ENCODE peak calls at places on chromosomes 2 and 18, in four cellular contexts. J is H1, O is HepG2, Y is GM12878. U is an unnamed sample.

GRCh38 chr18:73824684-73825083 is 322.9 kb downstream of the FBXO15 start:
- DNase-seq in J (no peak), O (no peak), Y (no peak), U (no peak)

GRCh38 chr2:232626584-232626983 is 6.8 kb upstream of the EFHD1 start:
- DNase-seq in J (no peak), O (no peak), Y (no peak), U (no peak)

GRCh38 chr2:196748123-196748522 is 51.4 kb downstream of the GTF3C3 start:
- DNase-seq in J (no peak), O (no peak), Y (no peak), U (no peak)

GRCh38 chr2:99404039-99404799 is 67.0 kb downstream of the EIF5B start:
- DNase-seq in J (no peak), O (no peak), Y (no peak), U (no peak)

GRCh38 chr2:237558918-237559645 is 7.3 kb upstream of the PRLH start:
- DNase-seq in J (no peak), O (no peak), Y (no peak), U (no peak)

GRCh38 chr2:74488643-74489481 is 6.0 kb downstream of the TTC31 start:
- DNase-seq in J (no peak), O (peak; percentile 93), Y (no peak), U (no peak)

GRCh38 chr2:10831387-10831985 is 18.9 kb upstream of the PDIA6 start:
- DNase-seq in J (no peak), O (no peak), Y (no peak), U (no peak)

GRCh38 chr2:149489452-149489851 is 98.1 kb downstream of the MMADHC start:
- DNase-seq in J (no peak), O (no peak), Y (no peak), U (no peak)

GRCh38 chr2:233105930-233106329 is 45.8 kb downstream of the INPP5D start:
- DNase-seq in J (no peak), O (no peak), Y (no peak), U (no peak)

GRCh38 chr2:71611247-71611646 is 157.9 kb downstream of the DYSF start:
- DNase-seq in J (no peak), O (no peak), Y (no peak), U (no peak)

GRCh38 chr2:213188533-213188867 is 37.1 kb upstream of the IKZF2 start:
- DNase-seq in J (no peak), O (no peak), Y (no peak), U (no peak)

GRCh38 chr2:102166189-102166845 is 20.5 kb upstream of the IL1RL2 start:
- DNase-seq in J (no peak), O (peak; percentile 67), Y (no peak), U (no peak)

GRCh38 chr2:54503192-54503591 is 47.1 kb downstream of the SPTBN1 start:
- DNase-seq in J (no peak), O (peak; percentile 52), Y (no peak), U (peak; percentile 47)

GRCh38 chr2:54499666-54500065 is 43.5 kb downstream of the SPTBN1 start:
- DNase-seq in J (no peak), O (no peak), Y (no peak), U (no peak)

GRCh38 chr2:54502731-54503130 is 46.6 kb downstream of the SPTBN1 start:
- DNase-seq in J (no peak), O (no peak), Y (no peak), U (no peak)

GRCh38 chr2:54497738-54498680 is 41.9 kb downstream of the SPTBN1 start:
- DNase-seq in J (no peak), O (peak; percentile 70), Y (no peak), U (peak; percentile 49)

DNA sequence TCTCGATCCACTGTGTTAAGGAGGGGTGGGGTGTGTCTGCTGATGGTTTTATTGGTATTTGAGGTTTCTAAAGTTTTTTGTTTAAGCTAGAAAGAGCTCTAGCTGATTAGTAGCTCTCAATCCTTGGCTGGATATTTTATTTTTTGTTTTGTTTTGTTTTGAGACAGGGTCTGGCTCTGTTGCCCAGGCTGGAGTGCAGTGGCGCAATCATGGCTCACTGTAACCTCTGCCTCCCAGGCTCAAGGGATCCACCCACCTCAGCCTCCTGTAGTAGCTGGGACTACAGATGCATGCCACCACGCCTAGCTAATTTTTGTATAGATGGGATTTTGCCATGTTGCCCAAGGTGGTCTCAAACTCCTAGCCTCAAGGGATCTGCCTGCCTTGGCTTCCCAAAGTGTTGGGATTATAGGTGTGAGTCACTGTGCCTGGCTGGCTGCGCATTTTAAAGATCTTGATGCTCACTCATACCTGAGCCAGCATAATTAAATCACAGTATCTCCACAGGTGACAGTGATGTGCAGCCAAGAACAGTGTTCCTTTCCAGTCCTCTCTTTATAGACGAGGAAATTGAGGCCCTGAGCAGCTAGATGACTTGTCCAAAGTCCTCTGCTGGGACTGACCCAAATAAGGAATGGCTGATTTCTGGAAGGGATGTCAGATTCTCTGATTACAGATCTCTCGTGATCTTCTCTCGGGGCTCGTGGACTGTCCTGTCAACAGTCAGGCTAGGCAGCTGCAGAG is 44.4 kb downstream of the SPTBN1 start:
- DNase-seq in J (no peak), O (no peak), Y (no peak), U (no peak)
- TF ChIP-seq BRCA1 in J (no peak), O (no peak), Y (no peak), U (no peak)

DNA sequence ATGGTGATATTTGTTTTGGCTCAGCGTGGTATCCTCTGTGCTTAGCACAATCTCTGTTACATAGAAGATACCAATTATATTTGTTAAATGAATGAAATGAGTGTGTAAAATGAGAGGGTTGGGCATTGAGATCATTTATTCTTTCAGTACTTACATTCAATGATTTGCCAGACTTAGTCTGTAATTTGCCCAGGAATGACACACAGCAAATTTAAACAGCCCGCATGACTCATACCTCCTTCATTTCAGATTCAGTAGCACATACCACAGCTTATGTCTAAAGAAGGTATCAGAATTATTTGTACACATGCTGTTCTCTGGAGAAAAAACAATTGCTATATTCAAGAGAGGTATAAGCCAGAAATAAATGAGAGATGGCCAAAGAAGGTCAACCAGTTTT is 37.0 kb downstream of the KLHL14 start:
- DNase-seq in J (no peak), O (peak; percentile 23), Y (no peak), U (no peak)
- TF ChIP-seq EP300 in J (no peak), O (no peak), Y (no peak), U (no peak)

GRCh38 chr2:144230452-144231085 is 289.4 kb downstream of the ZEB2 start:
- DNase-seq in J (no peak), O (no peak), Y (no peak), U (peak; percentile 30)
- H2AFZ ChIP-seq in J (no peak overlapping the region), O (no peak overlapping the region), Y (no peak overlapping the region), U (peak overlapping the region; percentile 77)

DNA sequence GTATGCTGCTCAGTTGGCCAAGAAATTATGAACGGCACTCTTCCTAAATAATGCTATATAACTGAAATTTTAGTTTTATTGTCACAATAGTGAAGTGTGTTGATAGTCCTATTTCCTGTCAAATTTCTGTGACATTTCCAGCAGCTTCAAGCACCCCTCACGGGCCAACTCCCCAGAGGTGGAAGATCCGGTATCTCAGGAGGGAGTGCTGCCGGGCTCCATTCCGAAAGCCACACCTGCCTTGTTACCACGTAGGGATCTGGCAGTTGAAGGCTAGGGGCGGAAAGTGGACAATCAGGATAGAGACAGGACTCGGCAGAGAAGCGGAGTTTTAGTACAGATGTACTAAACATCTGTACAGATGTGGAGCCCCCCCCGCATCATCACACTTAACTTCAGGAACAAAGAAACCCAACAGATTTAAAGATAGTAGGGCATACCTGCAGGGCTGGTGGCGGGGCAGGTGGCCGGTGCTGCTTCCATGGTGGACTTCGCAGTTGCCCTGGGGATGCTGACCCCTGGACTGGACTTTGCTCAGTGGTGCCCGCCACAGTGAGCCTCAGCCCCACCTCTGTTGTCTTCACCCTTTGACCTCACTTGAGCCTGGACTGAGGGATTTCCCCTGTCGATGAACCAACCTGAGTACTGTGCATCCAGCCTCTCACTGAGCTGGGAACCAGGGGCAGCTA is 22.3 kb downstream of the ASAP2 start:
- DNase-seq in J (no peak), O (no peak), Y (no peak), U (no peak)
- TF ChIP-seq BRCA1 in J (no peak), O (no peak), Y (no peak), U (no peak)

GRCh38 chr18:56638232-56639093 is at the start of gene TXNL1:
- DNase-seq in J (peak; percentile 92), O (peak; percentile 96), Y (peak; percentile 96), U (peak; percentile 97)
- TF ChIP-seq EP300 in J (no peak), O (peak; percentile 73), Y (peak; percentile 44), U (peak; percentile 28)

DNA sequence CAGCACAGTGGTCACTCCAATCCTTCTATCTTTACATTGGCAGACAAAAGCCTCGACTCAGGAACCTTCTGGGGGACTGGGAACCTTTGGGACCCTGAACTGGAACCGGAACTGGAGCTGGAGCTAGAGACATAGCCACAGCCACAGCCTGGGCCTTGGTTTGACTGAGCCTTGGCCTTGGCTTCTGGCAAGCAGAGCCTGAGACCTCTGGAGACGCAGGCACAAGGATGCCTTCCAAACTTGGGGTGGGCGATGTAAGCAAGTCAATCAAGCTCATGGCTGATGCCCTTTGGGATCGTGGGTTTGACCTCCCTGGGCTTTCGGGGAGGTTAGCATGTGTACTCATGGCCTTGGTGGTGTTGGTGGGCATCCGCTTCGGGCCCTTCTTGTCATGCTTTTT is 619.3 kb downstream of the MBD2 start:
- DNase-seq in J (no peak), O (no peak), Y (no peak), U (no peak)
- H2AFZ ChIP-seq in J (no peak overlapping the region), O (no peak overlapping the region), Y (no peak overlapping the region), U (no peak overlapping the region)

GRCh38 chr2:218802595-218802994 is 20.6 kb downstream of the CYP27A1 start:
- DNase-seq in J (no peak), O (no peak), Y (peak; percentile 7), U (no peak)

GRCh38 chr2:218804817-218805216 is 22.9 kb downstream of the CYP27A1 start:
- DNase-seq in J (no peak), O (no peak), Y (no peak), U (no peak)

GRCh38 chr2:218799990-218800389 is 18.0 kb downstream of the CYP27A1 start:
- DNase-seq in J (no peak), O (no peak), Y (no peak), U (no peak)

GRCh38 chr2:218796691-218797090 is 14.7 kb downstream of the CYP27A1 start:
- DNase-seq in J (no peak), O (no peak), Y (no peak), U (no peak)

GRCh38 chr2:218798767-218799504 is 17.0 kb downstream of the CYP27A1 start:
- DNase-seq in J (no peak), O (no peak), Y (no peak), U (no peak)
- TF ChIP-seq BRCA1 in J (no peak), O (no peak), Y (no peak), U (no peak)

GRCh38 chr2:156229724-156230362 is 102.7 kb downstream of the NR4A2 start:
- DNase-seq in J (no peak), O (no peak), Y (no peak), U (no peak)
- TF ChIP-seq EP300 in J (no peak), O (no peak), Y (no peak), U (no peak)

DNA sequence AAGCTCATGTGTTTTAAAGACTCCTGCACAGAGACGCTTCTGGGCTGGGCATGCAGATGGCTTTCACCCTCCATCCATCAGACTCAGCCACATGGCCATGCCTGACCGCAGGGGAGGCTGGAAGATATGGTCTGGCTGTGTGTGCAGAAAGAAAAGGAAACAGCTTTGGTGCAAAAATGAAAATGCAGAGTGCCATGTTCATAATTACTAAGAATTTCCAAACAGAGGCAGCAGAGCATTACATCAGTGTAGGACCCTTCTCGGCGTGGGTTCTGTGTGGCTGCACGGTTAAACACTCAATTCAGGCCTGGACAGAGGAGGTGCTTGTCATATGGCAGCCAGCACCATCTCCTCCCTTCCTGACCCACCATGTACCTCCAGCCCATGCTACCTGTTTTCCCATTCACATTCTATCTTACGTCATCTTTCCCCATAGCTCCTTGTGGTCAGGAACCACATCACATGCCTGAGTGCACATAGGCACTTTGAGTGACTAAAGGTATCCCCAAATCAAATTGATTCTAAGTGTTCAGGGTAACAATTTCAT is 200.3 kb upstream of the ID2 start:
- DNase-seq in J (no peak), O (no peak), Y (peak; percentile 85), U (no peak)
- H2AFZ ChIP-seq in J (no peak overlapping the region), O (no peak overlapping the region), Y (no peak overlapping the region), U (no peak overlapping the region)

U was measured in K562.